ENCODE peak calls at places on chromosome X, in eight cellular contexts. One of them, this sample, is unnamed.

GRCh38 chrX:9286234-9286633 is 178.6 kb upstream of the TBL1X start:
- DNase-seq in body of pancreas: no peak
- DNase-seq in hepatocyte: no peak
- DNase-seq in esophagus squamous epithelium: no peak
- DNase-seq in left lung: peak; percentile 50
- DNase-seq in endothelial cell of umbilical vein: no peak
- DNase-seq in cardiac muscle cell: no peak
- DNase-seq in neuronal stem cell: no peak
- DNase-seq in this sample: no peak

GRCh38 chrX:143121471-143121870 is 95.7 kb downstream of the SPANXN4 start:
- DNase-seq in body of pancreas: no peak
- DNase-seq in hepatocyte: no peak
- DNase-seq in esophagus squamous epithelium: no peak
- DNase-seq in left lung: no peak
- DNase-seq in endothelial cell of umbilical vein: no peak
- DNase-seq in cardiac muscle cell: no peak
- DNase-seq in neuronal stem cell: no peak
- DNase-seq in this sample: no peak

GRCh38 chrX:13511557-13512330 is 57.7 kb upstream of the EGFL6 start:
- DNase-seq in body of pancreas: no peak
- DNase-seq in hepatocyte: no peak
- DNase-seq in esophagus squamous epithelium: no peak
- DNase-seq in left lung: no peak
- DNase-seq in endothelial cell of umbilical vein: no peak
- DNase-seq in cardiac muscle cell: no peak
- DNase-seq in neuronal stem cell: no peak
- DNase-seq in this sample: no peak

GRCh38 chrX:55489315-55490009 is at the start of gene USP51:
- DNase-seq in body of pancreas: peak; percentile 31
- DNase-seq in hepatocyte: peak; percentile 81
- DNase-seq in esophagus squamous epithelium: no peak
- DNase-seq in left lung: peak; percentile 49
- DNase-seq in endothelial cell of umbilical vein: peak; percentile 31
- DNase-seq in cardiac muscle cell: peak; percentile 74
- DNase-seq in neuronal stem cell: peak; percentile 42
- DNase-seq in this sample: no peak

GRCh38 chrX:68568136-68568535 is 69.3 kb downstream of the YIPF6 start:
- DNase-seq in body of pancreas: no peak
- DNase-seq in hepatocyte: no peak
- DNase-seq in esophagus squamous epithelium: no peak
- DNase-seq in left lung: no peak
- DNase-seq in endothelial cell of umbilical vein: no peak
- DNase-seq in cardiac muscle cell: no peak
- DNase-seq in neuronal stem cell: no peak
- DNase-seq in this sample: no peak

GRCh38 chrX:53056292-53056691 is 7.7 kb downstream of the GPR173 start:
- DNase-seq in body of pancreas: no peak
- DNase-seq in hepatocyte: no peak
- DNase-seq in esophagus squamous epithelium: no peak
- DNase-seq in left lung: no peak
- DNase-seq in endothelial cell of umbilical vein: no peak
- DNase-seq in cardiac muscle cell: no peak
- DNase-seq in neuronal stem cell: no peak
- DNase-seq in this sample: no peak

GRCh38 chrX:41121766-41122165 is 36.5 kb downstream of the USP9X start:
- DNase-seq in body of pancreas: no peak
- DNase-seq in hepatocyte: no peak
- DNase-seq in esophagus squamous epithelium: no peak
- DNase-seq in left lung: no peak
- DNase-seq in endothelial cell of umbilical vein: no peak
- DNase-seq in cardiac muscle cell: no peak
- DNase-seq in neuronal stem cell: no peak
- DNase-seq in this sample: no peak

GRCh38 chrX:10507876-10508275 is 112.5 kb downstream of the MID1 start:
- DNase-seq in body of pancreas: no peak
- DNase-seq in hepatocyte: no peak
- DNase-seq in esophagus squamous epithelium: no peak
- DNase-seq in left lung: no peak
- DNase-seq in endothelial cell of umbilical vein: peak; percentile 21
- DNase-seq in cardiac muscle cell: no peak
- DNase-seq in neuronal stem cell: no peak
- DNase-seq in this sample: no peak

GRCh38 chrX:17632942-17633341 is 104.4 kb upstream of the SCML1 start:
- DNase-seq in body of pancreas: no peak
- DNase-seq in hepatocyte: no peak
- DNase-seq in esophagus squamous epithelium: no peak
- DNase-seq in left lung: no peak
- DNase-seq in endothelial cell of umbilical vein: peak; percentile 60
- DNase-seq in cardiac muscle cell: no peak
- DNase-seq in neuronal stem cell: no peak
- DNase-seq in this sample: no peak

GRCh38 chrX:138754861-138755260 is 43.3 kb upstream of the FGF13 start:
- DNase-seq in body of pancreas: no peak
- DNase-seq in hepatocyte: no peak
- DNase-seq in esophagus squamous epithelium: no peak
- DNase-seq in left lung: no peak
- DNase-seq in endothelial cell of umbilical vein: no peak
- DNase-seq in cardiac muscle cell: no peak
- DNase-seq in neuronal stem cell: no peak
- DNase-seq in this sample: no peak

GRCh38 chrX:140766024-140766611 is 56.6 kb downstream of the LINC00632 start:
- DNase-seq in body of pancreas: peak; percentile 26
- DNase-seq in hepatocyte: peak; percentile 67
- DNase-seq in esophagus squamous epithelium: no peak
- DNase-seq in left lung: no peak
- DNase-seq in endothelial cell of umbilical vein: peak; percentile 54
- DNase-seq in cardiac muscle cell: peak; percentile 62
- DNase-seq in neuronal stem cell: peak; percentile 51
- DNase-seq in this sample: peak; percentile 28

GRCh38 chrX:10444204-10444603 is 176.2 kb downstream of the MID1 start:
- DNase-seq in body of pancreas: no peak
- DNase-seq in hepatocyte: no peak
- DNase-seq in esophagus squamous epithelium: no peak
- DNase-seq in left lung: no peak
- DNase-seq in endothelial cell of umbilical vein: peak; percentile 4
- DNase-seq in cardiac muscle cell: no peak
- DNase-seq in neuronal stem cell: no peak
- DNase-seq in this sample: no peak

GRCh38 chrX:73647632-73648322 is 84.8 kb downstream of the CHIC1 start:
- DNase-seq in body of pancreas: no peak
- DNase-seq in hepatocyte: no peak
- DNase-seq in esophagus squamous epithelium: no peak
- DNase-seq in left lung: no peak
- DNase-seq in endothelial cell of umbilical vein: no peak
- DNase-seq in cardiac muscle cell: no peak
- DNase-seq in neuronal stem cell: no peak
- DNase-seq in this sample: no peak

DNA sequence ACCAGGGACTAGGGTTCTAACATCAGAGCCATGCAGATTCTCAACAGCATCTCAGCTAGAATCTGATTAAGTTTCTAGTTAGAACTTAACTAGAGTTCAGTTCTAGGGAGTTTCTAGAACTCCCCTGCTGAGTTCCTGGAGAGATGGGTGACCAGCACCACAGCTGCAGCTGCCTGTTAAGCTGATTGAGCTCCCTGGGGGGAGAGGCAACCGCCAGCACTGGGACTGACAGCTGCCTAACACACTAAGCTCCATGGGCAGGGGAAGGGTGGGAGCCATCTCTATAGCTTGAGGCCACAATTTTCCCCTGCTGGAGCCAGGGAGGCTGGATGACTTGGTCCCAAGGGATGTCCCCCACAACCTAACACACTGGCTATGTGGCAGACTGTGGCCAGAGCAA is 84.2 kb downstream of the CHIC1 start:
- DNase-seq in body of pancreas: no peak
- DNase-seq in hepatocyte: no peak
- DNase-seq in esophagus squamous epithelium: no peak
- DNase-seq in left lung: no peak
- DNase-seq in endothelial cell of umbilical vein: no peak
- DNase-seq in cardiac muscle cell: no peak
- DNase-seq in neuronal stem cell: no peak
- DNase-seq in this sample: no peak
- H3K9me3 ChIP-seq in body of pancreas: no peaks in the 10 kb centered on the region
- H3K9me3 ChIP-seq in hepatocyte: peaks cover 15% of the 10 kb centered on the region
- H3K9me3 ChIP-seq in esophagus squamous epithelium: peaks cover 4% of the 10 kb centered on the region
- H3K9me3 ChIP-seq in left lung: no peaks in the 10 kb centered on the region
- H3K9me3 ChIP-seq in endothelial cell of umbilical vein: no peaks in the 10 kb centered on the region
- H3K9me3 ChIP-seq in cardiac muscle cell: no peaks in the 10 kb centered on the region
- H3K9me3 ChIP-seq in neuronal stem cell: peaks cover 14% of the 10 kb centered on the region
- H3K9me3 ChIP-seq in this sample: no peaks in the 10 kb centered on the region

GRCh38 chrX:15301924-15302323 is 13.5 kb downstream of the ASB11 start:
- DNase-seq in body of pancreas: peak; percentile 70
- DNase-seq in hepatocyte: peak; percentile 59
- DNase-seq in esophagus squamous epithelium: no peak
- DNase-seq in left lung: peak; percentile 81
- DNase-seq in endothelial cell of umbilical vein: no peak
- DNase-seq in cardiac muscle cell: no peak
- DNase-seq in neuronal stem cell: no peak
- DNase-seq in this sample: no peak

GRCh38 chrX:15298780-15299179 is 16.7 kb downstream of the ASB11 start:
- DNase-seq in body of pancreas: no peak
- DNase-seq in hepatocyte: no peak
- DNase-seq in esophagus squamous epithelium: no peak
- DNase-seq in left lung: no peak
- DNase-seq in endothelial cell of umbilical vein: no peak
- DNase-seq in cardiac muscle cell: no peak
- DNase-seq in neuronal stem cell: no peak
- DNase-seq in this sample: no peak

GRCh38 chrX:15298201-15298600 is 17.2 kb downstream of the ASB11 start:
- DNase-seq in body of pancreas: no peak
- DNase-seq in hepatocyte: no peak
- DNase-seq in esophagus squamous epithelium: no peak
- DNase-seq in left lung: no peak
- DNase-seq in endothelial cell of umbilical vein: peak; percentile 70
- DNase-seq in cardiac muscle cell: no peak
- DNase-seq in neuronal stem cell: no peak
- DNase-seq in this sample: peak; percentile 24

DNA sequence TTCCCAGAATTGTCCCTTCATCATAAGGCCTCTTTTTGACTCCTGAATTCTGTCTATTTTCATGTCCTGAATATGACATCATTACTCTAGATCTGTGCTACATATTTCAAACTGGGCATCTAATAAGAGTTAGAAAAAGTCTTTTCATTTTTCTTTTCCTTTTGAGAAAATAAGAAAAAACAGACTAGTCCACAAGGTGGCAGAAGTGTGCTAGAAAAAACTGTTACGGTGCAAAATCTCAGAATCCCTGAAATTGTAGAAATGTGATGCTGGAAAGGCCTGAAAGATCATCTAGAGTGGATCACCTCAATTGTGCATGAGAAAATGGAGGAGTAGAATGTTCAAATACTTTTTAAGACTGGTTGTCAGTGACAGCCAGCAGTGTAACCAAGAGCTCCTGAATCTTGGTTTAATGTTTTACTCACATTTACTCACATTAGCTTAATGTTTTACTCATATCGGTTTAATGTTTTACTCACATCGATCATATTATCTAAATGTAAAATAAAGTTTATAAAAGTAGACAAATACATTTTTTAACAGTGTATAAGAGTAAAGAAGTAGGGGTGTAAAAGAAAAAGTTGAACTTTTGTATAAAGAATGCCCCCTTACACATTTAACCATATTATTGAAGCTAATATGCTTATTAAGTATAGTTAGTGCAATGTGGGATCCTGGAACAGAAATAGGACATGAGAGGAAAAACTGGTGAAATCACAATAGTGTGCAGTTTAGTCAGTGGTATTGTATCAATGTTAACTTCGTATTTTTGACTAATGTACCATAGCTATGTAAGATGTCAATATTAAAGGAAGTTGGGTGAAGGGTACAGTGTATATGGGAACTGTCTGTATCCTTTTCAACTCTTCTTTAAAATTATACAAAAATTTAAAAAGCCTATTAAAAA is 15.2 kb downstream of the ASB11 start:
- DNase-seq in body of pancreas: no peak
- DNase-seq in hepatocyte: peak; percentile 28
- DNase-seq in esophagus squamous epithelium: no peak
- DNase-seq in left lung: no peak
- DNase-seq in endothelial cell of umbilical vein: peak; percentile 53
- DNase-seq in cardiac muscle cell: no peak
- DNase-seq in neuronal stem cell: peak; percentile 0
- DNase-seq in this sample: no peak
- H3K27ac ChIP-seq in body of pancreas: peak overlapping the region; percentile 48
- H3K27ac ChIP-seq in hepatocyte: no peak overlapping the region
- H3K27ac ChIP-seq in esophagus squamous epithelium: no peak overlapping the region
- H3K27ac ChIP-seq in left lung: no peak overlapping the region
- H3K27ac ChIP-seq in endothelial cell of umbilical vein: peak overlapping the region; percentile 28
- H3K27ac ChIP-seq in cardiac muscle cell: no peak overlapping the region
- H3K27ac ChIP-seq in neuronal stem cell: no peak overlapping the region
- H3K27ac ChIP-seq in this sample: no peak overlapping the region

GRCh38 chrX:151789179-151789800 is 54.7 kb downstream of the CNGA2 start:
- DNase-seq in body of pancreas: no peak
- DNase-seq in hepatocyte: no peak
- DNase-seq in esophagus squamous epithelium: no peak
- DNase-seq in left lung: no peak
- DNase-seq in endothelial cell of umbilical vein: peak; percentile 39
- DNase-seq in cardiac muscle cell: no peak
- DNase-seq in neuronal stem cell: no peak
- DNase-seq in this sample: no peak
- H3K9me3 ChIP-seq in body of pancreas: no peaks in the 10 kb centered on the region
- H3K9me3 ChIP-seq in hepatocyte: no peaks in the 10 kb centered on the region
- H3K9me3 ChIP-seq in esophagus squamous epithelium: no peaks in the 10 kb centered on the region
- H3K9me3 ChIP-seq in left lung: no peaks in the 10 kb centered on the region
- H3K9me3 ChIP-seq in endothelial cell of umbilical vein: no peaks in the 10 kb centered on the region
- H3K9me3 ChIP-seq in cardiac muscle cell: no peaks in the 10 kb centered on the region
- H3K9me3 ChIP-seq in neuronal stem cell: no peaks in the 10 kb centered on the region
- H3K9me3 ChIP-seq in this sample: no peaks in the 10 kb centered on the region

GRCh38 chrX:24466025-24466424 is 939 bp downstream of the PDK3 start:
- DNase-seq in body of pancreas: no peak
- DNase-seq in hepatocyte: no peak
- DNase-seq in esophagus squamous epithelium: no peak
- DNase-seq in left lung: no peak
- DNase-seq in endothelial cell of umbilical vein: no peak
- DNase-seq in cardiac muscle cell: no peak
- DNase-seq in neuronal stem cell: no peak
- DNase-seq in this sample: no peak
- H3K27ac ChIP-seq in body of pancreas: no peak overlapping the region
- H3K27ac ChIP-seq in hepatocyte: no peak overlapping the region
- H3K27ac ChIP-seq in esophagus squamous epithelium: peak overlapping the region; percentile 86
- H3K27ac ChIP-seq in left lung: no peak overlapping the region
- H3K27ac ChIP-seq in endothelial cell of umbilical vein: no peak overlapping the region
- H3K27ac ChIP-seq in cardiac muscle cell: peak overlapping the region; percentile 42
- H3K27ac ChIP-seq in neuronal stem cell: no peak overlapping the region
- H3K27ac ChIP-seq in this sample: no peak overlapping the region

This sample was measured in SK-N-MC.